ENCODE peak calls at places on chromosomes 7 and 10, in six cellular contexts. One of them, this sample, is unnamed.

GRCh38 chr10:63703113-63703670 is 182.0 kb downstream of the REEP3 start:
- DNase-seq in activated T-helper 1 cell treated with anti-CD3 and anti-CD28 coated beads, Interleukin-2, amount 50 U/mL, for 16 hours: no peak
- DNase-seq in prostate gland: no peak
- DNase-seq in activated T-helper 9 cell treated with anti-CD3 and anti-CD28 coated beads, Interleukin-2, amount 50 U/mL, for 16 hours: no peak
- DNase-seq in activated CD4-positive, alpha-beta T cell treated with anti-CD3 and anti-CD28 coated beads, Interleukin-2, amount 10 ng/mL, durations not matched to agents 7 days and 5 days: no peak
- DNase-seq in substantia nigra: no peak
- DNase-seq in this sample: no peak

GRCh38 chr10:71975087-71975890 is 11.1 kb downstream of the CHST3 start:
- DNase-seq in activated T-helper 1 cell treated with anti-CD3 and anti-CD28 coated beads, Interleukin-2, amount 50 U/mL, for 16 hours: no peak
- DNase-seq in prostate gland: peak; percentile 55
- DNase-seq in activated T-helper 9 cell treated with anti-CD3 and anti-CD28 coated beads, Interleukin-2, amount 50 U/mL, for 16 hours: no peak
- DNase-seq in activated CD4-positive, alpha-beta T cell treated with anti-CD3 and anti-CD28 coated beads, Interleukin-2, amount 10 ng/mL, durations not matched to agents 7 days and 5 days: no peak
- DNase-seq in substantia nigra: peak; percentile 84
- DNase-seq in this sample: no peak

GRCh38 chr10:36499696-36500095 is 625.7 kb upstream of the ANKRD30A start:
- DNase-seq in activated T-helper 1 cell treated with anti-CD3 and anti-CD28 coated beads, Interleukin-2, amount 50 U/mL, for 16 hours: no peak
- DNase-seq in prostate gland: no peak
- DNase-seq in activated T-helper 9 cell treated with anti-CD3 and anti-CD28 coated beads, Interleukin-2, amount 50 U/mL, for 16 hours: no peak
- DNase-seq in activated CD4-positive, alpha-beta T cell treated with anti-CD3 and anti-CD28 coated beads, Interleukin-2, amount 10 ng/mL, durations not matched to agents 7 days and 5 days: no peak
- DNase-seq in substantia nigra: no peak
- DNase-seq in this sample: no peak

GRCh38 chr10:104424719-104425118 is 71.1 kb downstream of the CFAP58 start:
- DNase-seq in activated T-helper 1 cell treated with anti-CD3 and anti-CD28 coated beads, Interleukin-2, amount 50 U/mL, for 16 hours: no peak
- DNase-seq in prostate gland: no peak
- DNase-seq in activated T-helper 9 cell treated with anti-CD3 and anti-CD28 coated beads, Interleukin-2, amount 50 U/mL, for 16 hours: no peak
- DNase-seq in activated CD4-positive, alpha-beta T cell treated with anti-CD3 and anti-CD28 coated beads, Interleukin-2, amount 10 ng/mL, durations not matched to agents 7 days and 5 days: no peak
- DNase-seq in substantia nigra: no peak
- DNase-seq in this sample: no peak

GRCh38 chr7:116167177-116167576 is 43.2 kb upstream of the TES start:
- DNase-seq in activated T-helper 1 cell treated with anti-CD3 and anti-CD28 coated beads, Interleukin-2, amount 50 U/mL, for 16 hours: no peak
- DNase-seq in prostate gland: no peak
- DNase-seq in activated T-helper 9 cell treated with anti-CD3 and anti-CD28 coated beads, Interleukin-2, amount 50 U/mL, for 16 hours: no peak
- DNase-seq in activated CD4-positive, alpha-beta T cell treated with anti-CD3 and anti-CD28 coated beads, Interleukin-2, amount 10 ng/mL, durations not matched to agents 7 days and 5 days: peak; percentile 36
- DNase-seq in substantia nigra: no peak
- DNase-seq in this sample: no peak

GRCh38 chr10:11424456-11425287 is 186.8 kb downstream of the USP6NL start:
- DNase-seq in activated T-helper 1 cell treated with anti-CD3 and anti-CD28 coated beads, Interleukin-2, amount 50 U/mL, for 16 hours: no peak
- DNase-seq in prostate gland: no peak
- DNase-seq in activated T-helper 9 cell treated with anti-CD3 and anti-CD28 coated beads, Interleukin-2, amount 50 U/mL, for 16 hours: no peak
- DNase-seq in activated CD4-positive, alpha-beta T cell treated with anti-CD3 and anti-CD28 coated beads, Interleukin-2, amount 10 ng/mL, durations not matched to agents 7 days and 5 days: no peak
- DNase-seq in substantia nigra: peak; percentile 49
- DNase-seq in this sample: no peak

GRCh38 chr10:70879244-70879643 is 9.1 kb downstream of the PCBD1 start:
- DNase-seq in activated T-helper 1 cell treated with anti-CD3 and anti-CD28 coated beads, Interleukin-2, amount 50 U/mL, for 16 hours: no peak
- DNase-seq in prostate gland: peak; percentile 29
- DNase-seq in activated T-helper 9 cell treated with anti-CD3 and anti-CD28 coated beads, Interleukin-2, amount 50 U/mL, for 16 hours: no peak
- DNase-seq in activated CD4-positive, alpha-beta T cell treated with anti-CD3 and anti-CD28 coated beads, Interleukin-2, amount 10 ng/mL, durations not matched to agents 7 days and 5 days: no peak
- DNase-seq in substantia nigra: no peak
- DNase-seq in this sample: no peak

GRCh38 chr10:80411267-80411668 is 2.9 kb downstream of the PRXL2A start:
- DNase-seq in activated T-helper 1 cell treated with anti-CD3 and anti-CD28 coated beads, Interleukin-2, amount 50 U/mL, for 16 hours: no peak
- DNase-seq in prostate gland: no peak
- DNase-seq in activated T-helper 9 cell treated with anti-CD3 and anti-CD28 coated beads, Interleukin-2, amount 50 U/mL, for 16 hours: no peak
- DNase-seq in activated CD4-positive, alpha-beta T cell treated with anti-CD3 and anti-CD28 coated beads, Interleukin-2, amount 10 ng/mL, durations not matched to agents 7 days and 5 days: no peak
- DNase-seq in substantia nigra: peak; percentile 9
- DNase-seq in this sample: no peak

GRCh38 chr10:8146650-8147049 is 92.2 kb downstream of the GATA3 start:
- DNase-seq in activated T-helper 1 cell treated with anti-CD3 and anti-CD28 coated beads, Interleukin-2, amount 50 U/mL, for 16 hours: no peak
- DNase-seq in prostate gland: no peak
- DNase-seq in activated T-helper 9 cell treated with anti-CD3 and anti-CD28 coated beads, Interleukin-2, amount 50 U/mL, for 16 hours: no peak
- DNase-seq in activated CD4-positive, alpha-beta T cell treated with anti-CD3 and anti-CD28 coated beads, Interleukin-2, amount 10 ng/mL, durations not matched to agents 7 days and 5 days: no peak
- DNase-seq in substantia nigra: no peak
- DNase-seq in this sample: no peak

GRCh38 chr7:71350680-71351079 is 218.7 kb downstream of the GALNT17 start:
- DNase-seq in activated T-helper 1 cell treated with anti-CD3 and anti-CD28 coated beads, Interleukin-2, amount 50 U/mL, for 16 hours: no peak
- DNase-seq in prostate gland: no peak
- DNase-seq in activated T-helper 9 cell treated with anti-CD3 and anti-CD28 coated beads, Interleukin-2, amount 50 U/mL, for 16 hours: no peak
- DNase-seq in activated CD4-positive, alpha-beta T cell treated with anti-CD3 and anti-CD28 coated beads, Interleukin-2, amount 10 ng/mL, durations not matched to agents 7 days and 5 days: no peak
- DNase-seq in substantia nigra: no peak
- DNase-seq in this sample: no peak

GRCh38 chr10:43043773-43044394 is 33.0 kb upstream of the RET start:
- DNase-seq in activated T-helper 1 cell treated with anti-CD3 and anti-CD28 coated beads, Interleukin-2, amount 50 U/mL, for 16 hours: no peak
- DNase-seq in prostate gland: no peak
- DNase-seq in activated T-helper 9 cell treated with anti-CD3 and anti-CD28 coated beads, Interleukin-2, amount 50 U/mL, for 16 hours: no peak
- DNase-seq in activated CD4-positive, alpha-beta T cell treated with anti-CD3 and anti-CD28 coated beads, Interleukin-2, amount 10 ng/mL, durations not matched to agents 7 days and 5 days: no peak
- DNase-seq in substantia nigra: no peak
- DNase-seq in this sample: no peak

GRCh38 chr10:9214618-9215017 is 1160.1 kb downstream of the GATA3 start:
- DNase-seq in activated T-helper 1 cell treated with anti-CD3 and anti-CD28 coated beads, Interleukin-2, amount 50 U/mL, for 16 hours: no peak
- DNase-seq in prostate gland: no peak
- DNase-seq in activated T-helper 9 cell treated with anti-CD3 and anti-CD28 coated beads, Interleukin-2, amount 50 U/mL, for 16 hours: no peak
- DNase-seq in activated CD4-positive, alpha-beta T cell treated with anti-CD3 and anti-CD28 coated beads, Interleukin-2, amount 10 ng/mL, durations not matched to agents 7 days and 5 days: no peak
- DNase-seq in substantia nigra: no peak
- DNase-seq in this sample: no peak

GRCh38 chr10:103042129-103042528 is 124.0 kb downstream of the CNNM2 start:
- DNase-seq in activated T-helper 1 cell treated with anti-CD3 and anti-CD28 coated beads, Interleukin-2, amount 50 U/mL, for 16 hours: no peak
- DNase-seq in prostate gland: no peak
- DNase-seq in activated T-helper 9 cell treated with anti-CD3 and anti-CD28 coated beads, Interleukin-2, amount 50 U/mL, for 16 hours: no peak
- DNase-seq in activated CD4-positive, alpha-beta T cell treated with anti-CD3 and anti-CD28 coated beads, Interleukin-2, amount 10 ng/mL, durations not matched to agents 7 days and 5 days: no peak
- DNase-seq in substantia nigra: no peak
- DNase-seq in this sample: no peak

GRCh38 chr7:80584778-80585177 is 53.7 kb upstream of the CD36 start:
- DNase-seq in activated T-helper 1 cell treated with anti-CD3 and anti-CD28 coated beads, Interleukin-2, amount 50 U/mL, for 16 hours: no peak
- DNase-seq in prostate gland: no peak
- DNase-seq in activated T-helper 9 cell treated with anti-CD3 and anti-CD28 coated beads, Interleukin-2, amount 50 U/mL, for 16 hours: no peak
- DNase-seq in activated CD4-positive, alpha-beta T cell treated with anti-CD3 and anti-CD28 coated beads, Interleukin-2, amount 10 ng/mL, durations not matched to agents 7 days and 5 days: no peak
- DNase-seq in substantia nigra: no peak
- DNase-seq in this sample: no peak

GRCh38 chr7:50393547-50394252 is 56.5 kb downstream of the FIGNL1 start:
- DNase-seq in activated T-helper 1 cell treated with anti-CD3 and anti-CD28 coated beads, Interleukin-2, amount 50 U/mL, for 16 hours: no peak
- DNase-seq in prostate gland: no peak
- DNase-seq in activated T-helper 9 cell treated with anti-CD3 and anti-CD28 coated beads, Interleukin-2, amount 50 U/mL, for 16 hours: peak; percentile 37
- DNase-seq in activated CD4-positive, alpha-beta T cell treated with anti-CD3 and anti-CD28 coated beads, Interleukin-2, amount 10 ng/mL, durations not matched to agents 7 days and 5 days: peak; percentile 79
- DNase-seq in substantia nigra: no peak
- DNase-seq in this sample: peak; percentile 34

This sample was measured in immature natural killer cell.